ENCODE peak calls at places on chromosomes 2 and 18, in four cellular contexts. H, F, Y and X are unnamed samples.

GRCh38 chr2:98835831-98836385 is 100.1 kb downstream of the CRACDL start:
- DNase-seq in H (no peak), F (no peak), Y (no peak), X (no peak)

GRCh38 chr2:23366720-23367119 is 18.3 kb upstream of the KLHL29 start:
- DNase-seq in H (no peak), F (no peak), Y (no peak), X (no peak)

GRCh38 chr2:134200024-134200423 is 53.8 kb upstream of the MGAT5 start:
- DNase-seq in H (no peak), F (no peak), Y (no peak), X (no peak)

GRCh38 chr2:155733091-155733870 is 599.2 kb downstream of the NR4A2 start:
- DNase-seq in H (no peak), F (no peak), Y (no peak), X (no peak)

GRCh38 chr2:183063083-183063482 is 15.5 kb upstream of the DUSP19 start:
- DNase-seq in H (no peak), F (no peak), Y (no peak), X (no peak)

GRCh38 chr18:70659026-70659726 is 370.3 kb downstream of the SOCS6 start:
- DNase-seq in H (no peak), F (no peak), Y (no peak), X (no peak)

GRCh38 chr2:42516418-42516817 is 22.6 kb upstream of the KCNG3 start:
- DNase-seq in H (no peak), F (no peak), Y (no peak), X (no peak)

GRCh38 chr2:47653909-47654789 is 128.8 kb upstream of the MSH6 start:
- DNase-seq in H (peak), F (no peak), Y (peak), X (no peak)

GRCh38 chr2:19474128-19474527 is 115.7 kb upstream of the OSR1 start:
- DNase-seq in H (no peak), F (no peak), Y (no peak), X (peak)

GRCh38 chr2:159736048-159736447 is 23.7 kb downstream of the MARCHF7 start:
- DNase-seq in H (no peak), F (no peak), Y (no peak), X (no peak)

GRCh38 chr2:60957643-60958042 is 59.9 kb upstream of the PEX13 start:
- DNase-seq in H (no peak), F (no peak), Y (peak), X (no peak)

GRCh38 chr2:69097908-69098655 is 85.1 kb downstream of the ANTXR1 start:
- DNase-seq in H (no peak), F (no peak), Y (no peak), X (no peak)

GRCh38 chr2:47892338-47892730 is 14.0 kb downstream of the FBXO11 start:
- DNase-seq in H (no peak), F (no peak), Y (no peak), X (no peak)

GRCh38 chr2:102100371-102101096 is 42.0 kb upstream of the IL1R1 start:
- DNase-seq in H (no peak), F (no peak), Y (no peak), X (no peak)

GRCh38 chr2:152716805-152717241 is 438 bp downstream of the PRPF40A start:
- DNase-seq in H (peak), F (no peak), Y (peak), X (no peak)

GRCh38 chr2:53896864-53897263 is 37.1 kb upstream of the GPR75 start:
- DNase-seq in H (no peak), F (no peak), Y (peak), X (no peak)